ENCODE peak calls at places on chromosomes 5 and 9, in eight cellular contexts. D, M, J, A, W, U, G and R are unnamed samples.

GRCh38 chr9:124371183-124371582 is 44.1 kb downstream of the PSMB7 start:
- DNase-seq in D (no peak), M (peak; percentile 75), J (no peak), A (no peak), W (no peak), U (no peak), G (no peak), R (no peak)

GRCh38 chr9:113524460-113524859 is 60.9 kb downstream of the RGS3 start:
- DNase-seq in D (no peak), M (no peak), J (no peak), A (no peak), W (no peak), U (no peak), G (no peak), R (no peak)

GRCh38 chr5:159616967-159617366 is 286.7 kb upstream of the IL12B start:
- DNase-seq in D (no peak), M (peak; percentile 83), J (no peak), A (no peak), W (no peak), U (no peak), G (no peak), R (no peak)

GRCh38 chr9:99005651-99006050 is 61.9 kb downstream of the COL15A1 start:
- DNase-seq in D (no peak), M (no peak), J (no peak), A (no peak), W (peak; percentile 21), U (no peak), G (no peak), R (no peak)

GRCh38 chr9:115291841-115292240 is 173.9 kb upstream of the TNC start:
- DNase-seq in D (no peak), M (peak; percentile 10), J (no peak), A (no peak), W (no peak), U (no peak), G (no peak), R (no peak)

GRCh38 chr5:32810812-32811211 is 99.7 kb downstream of the NPR3 start:
- DNase-seq in D (no peak), M (peak; percentile 43), J (no peak), A (no peak), W (no peak), U (no peak), G (no peak), R (no peak)

GRCh38 chr9:114039484-114039883 is 38.6 kb downstream of the AMBP start:
- DNase-seq in D (no peak), M (no peak), J (no peak), A (no peak), W (no peak), U (no peak), G (no peak), R (no peak)

GRCh38 chr5:138230261-138230660 is 17.1 kb upstream of the CDC23 start:
- DNase-seq in D (no peak), M (no peak), J (no peak), A (no peak), W (peak; percentile 81), U (no peak), G (no peak), R (no peak)

GRCh38 chr9:109424618-109425017 is 73.5 kb downstream of the PTPN3 start:
- DNase-seq in D (no peak), M (no peak), J (no peak), A (no peak), W (no peak), U (no peak), G (no peak), R (no peak)

GRCh38 chr5:36874465-36874864 is 2.1 kb upstream of the NIPBL start:
- DNase-seq in D (no peak), M (peak; percentile 31), J (no peak), A (no peak), W (no peak), U (no peak), G (peak; percentile 19), R (no peak)

GRCh38 chr5:116577064-116577788 is 2.6 kb upstream of the SEMA6A start:
- DNase-seq in D (peak; percentile 32), M (no peak), J (no peak), A (no peak), W (no peak), U (peak; percentile 9), G (no peak), R (no peak)

GRCh38 chr5:1743769-1744085 is 55.9 kb downstream of the MRPL36 start:
- DNase-seq in D (no peak), M (no peak), J (no peak), A (peak; percentile 4), W (peak; percentile 22), U (no peak), G (no peak), R (no peak)